ENCODE peak calls at places on chromosomes 4 and X, in eight cellular contexts. V is hepatic stellate cell; W is memory B cell; Z is stimulated activated CD8-positive, alpha-beta memory T cell treated with anti-CD3 and anti-CD28 coated beads, Interleukin-7, amount 100 ng/mL, for 1 hour; O is CD8-positive, alpha-beta T cell; X is fibroblast of the conjunctiva; L is GM12864; F is T-helper 2 cell. S is an unnamed sample.

GRCh38 chr4:84403656-84404055 is 95.4 kb downstream of the NKX6-1 start:
- DNase-seq in V (no peak), W (no peak), Z (no peak), O (no peak), X (no peak), L (no peak), F (no peak), S (no peak)

GRCh38 chr4:88659061-88659889 is 38.4 kb downstream of the NAP1L5 start:
- DNase-seq in V (peak; percentile 34), W (no peak), Z (no peak), O (peak; percentile 40), X (peak; percentile 77), L (peak; percentile 5), F (peak; percentile 53), S (no peak)

GRCh38 chr4:124279741-124280140 is 432.8 kb downstream of the ANKRD50 start:
- DNase-seq in V (no peak), W (no peak), Z (no peak), O (no peak), X (no peak), L (no peak), F (no peak), S (no peak)

GRCh38 chrX:14029039-14029424 is 660 bp downstream of the GEMIN8 start:
- DNase-seq in V (no peak), W (peak; percentile 11), Z (no peak), O (no peak), X (no peak), L (no peak), F (no peak), S (no peak)

GRCh38 chr4:47877204-47877603 is 37.2 kb downstream of the NFXL1 start:
- DNase-seq in V (no peak), W (no peak), Z (no peak), O (no peak), X (no peak), L (no peak), F (no peak), S (no peak)

GRCh38 chr4:76977731-76978350 is 28.3 kb downstream of the SEPTIN11 start:
- DNase-seq in V (no peak), W (no peak), Z (no peak), O (no peak), X (peak; percentile 60), L (no peak), F (peak; percentile 46), S (no peak)

GRCh38 chr4:174156239-174156826 is 127.1 kb downstream of the FBXO8 start:
- DNase-seq in V (no peak), W (no peak), Z (no peak), O (no peak), X (peak; percentile 37), L (peak; percentile 2), F (peak; percentile 16), S (no peak)

GRCh38 chrX:136112286-136112685 is 35.0 kb upstream of the FHL1 start:
- DNase-seq in V (no peak), W (no peak), Z (no peak), O (no peak), X (no peak), L (no peak), F (no peak), S (no peak)

GRCh38 chr4:143097751-143098150 is 87.0 kb upstream of the USP38 start:
- DNase-seq in V (no peak), W (no peak), Z (no peak), O (no peak), X (no peak), L (no peak), F (no peak), S (no peak)

GRCh38 chrX:10099411-10099810 is 57.4 kb upstream of the CLCN4 start:
- DNase-seq in V (no peak), W (no peak), Z (no peak), O (no peak), X (no peak), L (no peak), F (no peak), S (no peak)

GRCh38 chrX:118528089-118528753 is 32.6 kb downstream of the DOCK11 start:
- DNase-seq in V (no peak), W (peak; percentile 24), Z (no peak), O (peak; percentile 69), X (no peak), L (no peak), F (peak; percentile 84), S (peak; percentile 74)

GRCh38 chr4:21879187-21879586 is 69.4 kb downstream of the KCNIP4 start:
- DNase-seq in V (peak; percentile 15), W (no peak), Z (no peak), O (no peak), X (no peak), L (no peak), F (no peak), S (no peak)

GRCh38 chr4:28209371-28209924 is 1348.8 kb downstream of the STIM2 start:
- DNase-seq in V (no peak), W (no peak), Z (no peak), O (no peak), X (no peak), L (no peak), F (no peak), S (no peak)

GRCh38 chrX:133849676-133850075 is 135.7 kb downstream of the GPC3 start:
- DNase-seq in V (peak; percentile 11), W (no peak), Z (no peak), O (no peak), X (no peak), L (no peak), F (no peak), S (no peak)

GRCh38 chr4:184417802-184418511 is 56.4 kb downstream of the IRF2 start:
- DNase-seq in V (peak; percentile 82), W (no peak), Z (no peak), O (no peak), X (peak; percentile 42), L (no peak), F (peak; percentile 91), S (peak; percentile 70)

GRCh38 chr4:138499627-138500026 is 257.5 kb upstream of the SLC7A11 start:
- DNase-seq in V (no peak), W (no peak), Z (no peak), O (no peak), X (no peak), L (no peak), F (no peak), S (no peak)

GRCh38 chr4:7911044-7911578 is 28.6 kb downstream of the AFAP1 start:
- DNase-seq in V (peak; percentile 85), W (no peak), Z (no peak), O (no peak), X (peak; percentile 82), L (no peak), F (no peak), S (no peak)

GRCh38 chrX:38142598-38142997 is 78.1 kb downstream of the SRPX start:
- DNase-seq in V (no peak), W (no peak), Z (no peak), O (no peak), X (peak; percentile 74), L (no peak), F (no peak), S (no peak)

GRCh38 chrX:30309139-30309571 is at the start of gene NR0B1:
- DNase-seq in V (no peak), W (no peak), Z (no peak), O (no peak), X (no peak), L (no peak), F (peak; percentile 5), S (no peak)

S was measured in activated CD8-positive, alpha-beta memory T cell treated with anti-CD3 and anti-CD28 coated beads for 24 hours.